ENCODE peak calls at places on chromosomes 4 and X, in four cellular contexts. One of them, this sample, is unnamed.

GRCh38 chrX:10986616-10987015 is 124.5 kb upstream of the HCCS start:
- DNase-seq in testis: no peak
- DNase-seq in A549: no peak
- DNase-seq in tibial nerve: no peak
- DNase-seq in this sample: no peak

GRCh38 chrX:46433892-46434291 is 111.3 kb downstream of the ZNF674 start:
- DNase-seq in testis: no peak
- DNase-seq in A549: no peak
- DNase-seq in tibial nerve: no peak
- DNase-seq in this sample: no peak

GRCh38 chr4:67437974-67438713 is 107.2 kb downstream of the CENPC start:
- DNase-seq in testis: no peak
- DNase-seq in A549: no peak
- DNase-seq in tibial nerve: no peak
- DNase-seq in this sample: no peak

GRCh38 chr4:147825451-147826287 is 93.8 kb downstream of the ARHGAP10 start:
- DNase-seq in testis: peak
- DNase-seq in A549: no peak
- DNase-seq in tibial nerve: no peak
- DNase-seq in this sample: no peak

GRCh38 chr4:6855692-6856297 is 53.8 kb upstream of the TBC1D14 start:
- DNase-seq in testis: no peak
- DNase-seq in A549: peak
- DNase-seq in tibial nerve: no peak
- DNase-seq in this sample: no peak

GRCh38 chr4:8185280-8185679 is 13.8 kb upstream of the SH3TC1 start:
- DNase-seq in testis: no peak
- DNase-seq in A549: no peak
- DNase-seq in tibial nerve: peak
- DNase-seq in this sample: no peak

GRCh38 chr4:16582526-16582925 is 315.9 kb downstream of the LDB2 start:
- DNase-seq in testis: peak
- DNase-seq in A549: no peak
- DNase-seq in tibial nerve: no peak
- DNase-seq in this sample: no peak

GRCh38 chr4:98260047-98260578 is 1.1 kb upstream of the RAP1GDS1 start:
- DNase-seq in testis: peak
- DNase-seq in A549: no peak
- DNase-seq in tibial nerve: peak
- DNase-seq in this sample: peak

GRCh38 chrX:35461164-35461563 is 337.0 kb upstream of the MAGEB16 start:
- DNase-seq in testis: no peak
- DNase-seq in A549: no peak
- DNase-seq in tibial nerve: no peak
- DNase-seq in this sample: no peak

GRCh38 chr4:118954246-118954645 is 65.6 kb downstream of the SYNPO2 start:
- DNase-seq in testis: no peak
- DNase-seq in A549: peak
- DNase-seq in tibial nerve: no peak
- DNase-seq in this sample: no peak

GRCh38 chrX:30282527-30282926 is 26.7 kb downstream of the NR0B1 start:
- DNase-seq in testis: no peak
- DNase-seq in A549: peak
- DNase-seq in tibial nerve: no peak
- DNase-seq in this sample: no peak

GRCh38 chrX:69493193-69493592 is 10.9 kb upstream of the NALF2 start:
- DNase-seq in testis: peak
- DNase-seq in A549: peak
- DNase-seq in tibial nerve: peak
- DNase-seq in this sample: no peak

GRCh38 chrX:154411322-154411980 is at the start of gene TAFAZZIN:
- DNase-seq in testis: peak
- DNase-seq in A549: peak
- DNase-seq in tibial nerve: peak
- DNase-seq in this sample: peak

GRCh38 chr4:92522371-92522770 is 218.6 kb downstream of the GRID2 start:
- DNase-seq in testis: no peak
- DNase-seq in A549: no peak
- DNase-seq in tibial nerve: no peak
- DNase-seq in this sample: no peak

GRCh38 chr4:173272987-173273386 is 61.2 kb downstream of the HMGB2 start:
- DNase-seq in testis: no peak
- DNase-seq in A549: no peak
- DNase-seq in tibial nerve: no peak
- DNase-seq in this sample: no peak

GRCh38 chr4:84530871-84531270 is 31.8 kb upstream of the NKX6-1 start:
- DNase-seq in testis: no peak
- DNase-seq in A549: peak
- DNase-seq in tibial nerve: no peak
- DNase-seq in this sample: no peak

GRCh38 chrX:52819788-52820187 is 8.7 kb downstream of the XAGE5 start:
- DNase-seq in testis: no peak
- DNase-seq in A549: no peak
- DNase-seq in tibial nerve: no peak
- DNase-seq in this sample: no peak

GRCh38 chr4:82489987-82490386 is 59.6 kb downstream of the ENOPH1 start:
- DNase-seq in testis: no peak
- DNase-seq in A549: no peak
- DNase-seq in tibial nerve: no peak
- DNase-seq in this sample: no peak

GRCh38 chr4:119518915-119519410 is 109.6 kb downstream of the PDE5A start:
- DNase-seq in testis: no peak
- DNase-seq in A549: no peak
- DNase-seq in tibial nerve: no peak
- DNase-seq in this sample: no peak

DNA sequence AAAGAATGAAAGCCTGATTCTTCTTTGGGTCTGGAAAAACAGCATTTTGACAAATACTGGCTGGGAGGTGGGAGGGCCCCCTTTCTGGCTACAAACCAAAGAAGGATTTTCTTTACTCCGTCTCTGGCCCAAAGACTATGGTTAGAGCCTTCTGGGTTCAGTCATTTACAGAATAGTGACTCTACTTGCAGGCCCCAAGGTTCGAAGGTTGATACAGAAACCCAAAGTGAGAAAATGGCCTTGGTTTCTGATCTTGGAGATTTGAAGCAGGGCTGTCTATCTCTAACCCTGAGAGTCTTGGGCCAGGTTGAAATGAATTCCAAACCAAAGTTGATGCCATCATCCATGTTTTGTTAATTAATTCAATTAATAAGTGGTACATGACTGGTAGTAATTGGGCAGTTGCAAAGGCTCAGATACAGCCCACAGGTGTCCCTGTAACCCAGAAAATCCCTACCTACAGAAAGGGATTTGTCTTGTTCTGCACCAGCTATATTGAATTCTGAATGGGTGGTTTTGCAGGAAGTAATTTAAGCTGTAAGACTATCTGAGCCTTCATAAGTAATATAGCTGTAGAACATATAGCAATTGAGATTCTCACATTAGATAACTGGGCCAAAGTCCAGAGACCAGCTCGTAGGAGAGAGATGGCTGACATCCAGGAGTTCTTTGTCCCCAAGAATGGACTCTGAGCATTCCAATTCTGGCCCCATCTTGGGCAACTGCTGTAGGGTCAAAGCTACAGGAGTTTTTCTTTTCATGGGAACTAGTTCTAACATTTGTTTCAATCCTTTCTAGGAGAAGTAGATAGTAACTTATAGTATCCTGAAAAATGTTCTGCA is 34.5 kb downstream of the CHRNA9 start:
- DNase-seq in testis: no peak
- DNase-seq in A549: no peak
- DNase-seq in tibial nerve: no peak
- DNase-seq in this sample: no peak
- TF ChIP-seq POLR2A in testis: no peak
- TF ChIP-seq POLR2A in A549: no peak
- TF ChIP-seq POLR2A in tibial nerve: no peak
- TF ChIP-seq POLR2A in this sample: no peak

GRCh38 chrX:31547416-31547815 is 475.6 kb upstream of the FTHL17 start:
- DNase-seq in testis: no peak
- DNase-seq in A549: no peak
- DNase-seq in tibial nerve: no peak
- DNase-seq in this sample: no peak

GRCh38 chrX:31546130-31546529 is 474.3 kb upstream of the FTHL17 start:
- DNase-seq in testis: no peak
- DNase-seq in A549: no peak
- DNase-seq in tibial nerve: no peak
- DNase-seq in this sample: no peak

GRCh38 chrX:31547816-31548215 is 476.0 kb upstream of the FTHL17 start:
- DNase-seq in testis: no peak
- DNase-seq in A549: no peak
- DNase-seq in tibial nerve: no peak
- DNase-seq in this sample: no peak

GRCh38 chrX:31543565-31544125 is 471.8 kb upstream of the FTHL17 start:
- DNase-seq in testis: no peak
- DNase-seq in A549: no peak
- DNase-seq in tibial nerve: no peak
- DNase-seq in this sample: no peak

DNA sequence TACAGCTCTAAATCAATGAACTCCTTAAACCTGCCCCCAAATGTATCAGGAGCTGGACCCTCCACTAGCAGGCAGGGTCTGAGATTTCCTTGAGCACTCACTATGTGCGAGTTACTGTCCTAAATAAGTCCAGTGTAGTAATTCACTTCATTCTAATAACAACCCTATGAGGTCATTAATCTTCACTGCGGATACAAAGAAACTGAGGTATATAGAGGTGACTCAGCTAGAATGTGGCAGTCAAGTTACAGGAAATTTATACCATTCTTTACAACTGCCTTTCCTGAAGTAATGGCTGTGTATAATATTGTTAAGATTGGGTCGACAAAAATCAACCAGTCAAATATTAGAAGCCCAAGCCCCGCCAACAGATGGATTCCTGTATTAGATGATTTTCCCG is 473.9 kb upstream of the FTHL17 start:
- DNase-seq in testis: no peak
- DNase-seq in A549: no peak
- DNase-seq in tibial nerve: no peak
- DNase-seq in this sample: no peak
- H3K27ac ChIP-seq in testis: no peak
- H3K27ac ChIP-seq in A549: no peak
- H3K27ac ChIP-seq in tibial nerve: no peak
- H3K27ac ChIP-seq in this sample: no peak

GRCh38 chr4:10115271-10115656 is 1.3 kb downstream of the WDR1 start:
- DNase-seq in testis: no peak
- DNase-seq in A549: no peak
- DNase-seq in tibial nerve: no peak
- DNase-seq in this sample: no peak

GRCh38 chr4:10117424-10118354 is 1.1 kb upstream of the WDR1 start:
- DNase-seq in testis: peak
- DNase-seq in A549: no peak
- DNase-seq in tibial nerve: no peak
- DNase-seq in this sample: peak

GRCh38 chr4:10114607-10115006 is 2.0 kb downstream of the WDR1 start:
- DNase-seq in testis: no peak
- DNase-seq in A549: no peak
- DNase-seq in tibial nerve: no peak
- DNase-seq in this sample: no peak

GRCh38 chr4:10116625-10117423 is at the start of gene WDR1:
- DNase-seq in testis: peak
- DNase-seq in A549: peak
- DNase-seq in tibial nerve: peak
- DNase-seq in this sample: peak

DNA sequence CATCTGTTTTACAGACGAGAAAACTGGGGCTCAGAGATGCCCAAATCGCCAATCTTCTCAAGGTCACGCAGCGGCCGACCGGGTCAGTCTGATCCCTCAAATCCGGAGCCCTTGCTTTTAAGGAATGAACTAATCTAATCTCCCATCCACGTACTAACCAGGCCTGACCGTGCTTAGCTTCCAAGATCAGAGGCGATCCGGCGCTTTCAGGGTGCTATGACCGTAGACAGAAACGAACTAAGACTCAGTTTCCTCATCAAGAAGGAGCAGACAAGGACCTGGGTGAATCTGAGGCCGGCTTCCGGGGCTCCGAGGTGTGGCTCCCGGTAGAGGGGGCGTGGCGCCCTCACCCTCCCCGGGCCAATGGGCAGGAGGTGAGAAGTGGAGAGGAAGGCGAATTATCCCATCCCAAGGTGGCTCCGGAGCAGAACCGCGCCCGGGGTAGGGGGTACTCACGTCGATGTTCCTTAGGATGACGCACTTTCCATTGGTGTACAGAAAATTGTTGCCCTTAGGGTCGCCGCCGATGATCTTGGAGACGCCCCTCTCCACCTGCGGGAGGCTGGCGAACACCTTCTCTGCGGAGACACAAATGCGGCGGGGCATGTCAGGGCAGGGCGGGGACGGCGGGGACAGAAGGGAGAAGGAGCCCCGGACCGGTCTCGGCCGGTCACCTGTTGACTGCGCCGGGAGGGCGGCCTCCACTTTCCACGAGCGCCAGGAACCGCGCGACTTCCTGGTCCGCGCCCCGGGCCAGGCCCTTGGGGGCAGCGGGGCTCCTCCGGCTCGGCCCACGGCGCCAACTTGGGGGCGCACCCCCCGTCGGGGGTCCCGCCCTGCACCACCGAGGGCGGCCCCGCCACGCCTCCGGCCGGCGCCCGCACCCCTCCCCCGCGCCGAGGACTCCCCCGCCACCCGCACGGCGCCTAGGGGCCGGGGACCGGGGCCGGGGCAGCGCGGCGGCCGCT is 658 bp downstream of the WDR1 start:
- DNase-seq in testis: peak
- DNase-seq in A549: peak
- DNase-seq in tibial nerve: no peak
- DNase-seq in this sample: peak
- TF ChIP-seq POLR2A in testis: no peak
- TF ChIP-seq POLR2A in A549: no peak
- TF ChIP-seq POLR2A in tibial nerve: no peak
- TF ChIP-seq POLR2A in this sample: no peak

DNA sequence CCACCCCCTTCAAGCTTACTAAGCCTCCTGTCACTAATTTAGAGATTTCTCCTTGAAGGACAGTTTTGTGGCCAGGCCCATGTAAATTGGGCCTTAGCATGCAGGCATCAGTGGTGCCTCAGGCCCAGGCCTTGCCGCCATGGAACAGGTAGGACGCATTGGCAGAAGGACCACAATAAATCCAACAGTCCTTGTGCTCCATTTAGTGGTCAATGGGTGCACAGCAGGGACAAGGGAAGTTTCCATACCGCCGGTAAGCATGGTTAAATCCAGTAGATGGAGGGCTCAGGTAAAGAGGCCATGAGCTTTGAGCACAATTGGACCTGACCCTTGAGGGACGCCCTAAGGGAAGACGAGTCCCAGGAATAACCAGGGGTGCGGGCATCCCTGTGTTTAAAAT is 97.3 kb downstream of the UGT2B28 start:
- DNase-seq in testis: no peak
- DNase-seq in A549: peak
- DNase-seq in tibial nerve: no peak
- DNase-seq in this sample: no peak
- H3K27ac ChIP-seq in testis: no peak
- H3K27ac ChIP-seq in A549: no peak
- H3K27ac ChIP-seq in tibial nerve: no peak
- H3K27ac ChIP-seq in this sample: no peak

DNA sequence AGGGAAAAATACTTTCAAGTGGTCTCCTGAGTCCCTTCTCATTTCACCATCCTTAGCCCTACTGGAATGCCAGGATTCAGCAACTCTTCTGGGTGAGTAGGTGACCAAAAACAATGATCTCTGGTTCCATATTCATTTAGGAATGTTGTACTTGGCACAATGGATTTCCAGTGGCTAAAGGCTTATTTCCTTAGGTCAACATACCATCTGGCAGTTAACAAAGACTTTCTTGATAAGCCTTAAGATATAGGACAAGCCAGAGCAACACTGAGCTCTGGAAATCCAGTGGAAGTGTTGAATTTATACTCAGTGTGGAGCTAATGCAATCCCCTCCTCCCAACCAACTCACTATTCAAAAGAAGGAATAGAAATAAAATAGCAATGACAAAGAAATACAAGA is 139.4 kb upstream of the EMCN start:
- DNase-seq in testis: no peak
- DNase-seq in A549: no peak
- DNase-seq in tibial nerve: no peak
- DNase-seq in this sample: no peak
- TF ChIP-seq POLR2A in testis: no peak
- TF ChIP-seq POLR2A in A549: no peak
- TF ChIP-seq POLR2A in tibial nerve: no peak
- TF ChIP-seq POLR2A in this sample: no peak

This sample was measured in ovary.